ENCODE peak calls at places on chromosome 12, in seven cellular contexts. H is ACHN; O is AG20443; A is activated CD4-positive, alpha-beta T cell treated with anti-CD3 and anti-CD28 coated beads, Interleukin-2, amount 10 ng/mL, durations not matched to agents 7 days and 5 days; E is A549; S is memory B cell; K is NCI-H1105. F is an unnamed sample.
A peak's percentile ranks its signal among the peaks of the same experiment; 100 is the strongest.

GRCh38 chr12:34401659-34402227 is 379.4 kb downstream of the ALG10 start:
- DNase-seq in A (no peak), S (no peak), E (no peak), K (no peak), H (no peak), O (peak; percentile 1), F (no peak)

GRCh38 chr12:47222960-47223847 is 143.4 kb upstream of the AMIGO2 start:
- DNase-seq in S (no peak), E (peak; percentile 96), H (no peak), A (no peak), K (no peak), O (no peak), F (no peak)

GRCh38 chr12:124359671-124360581 is 65.0 kb downstream of the RFLNA start:
- DNase-seq in H (no peak), A (no peak), E (no peak), S (no peak), K (no peak), O (no peak), F (no peak)

GRCh38 chr12:12673296-12673695 is 22.7 kb downstream of the GPR19 start:
- DNase-seq in H (no peak), S (no peak), A (no peak), K (no peak), O (no peak), E (no peak), F (no peak)

GRCh38 chr12:14111230-14111865 is 129.9 kb upstream of the GRIN2B start:
- DNase-seq in K (no peak), S (peak; percentile 62), H (peak; percentile 15), E (peak; percentile 39), A (peak; percentile 7), O (no peak), F (no peak)

GRCh38 chr12:3820122-3820521 is 53.1 kb downstream of the PARP11 start:
- DNase-seq in O (peak; percentile 30), S (no peak), K (no peak), H (peak; percentile 56), A (no peak), E (peak; percentile 10), F (no peak)

GRCh38 chr12:118061876-118062791 is 1.2 kb upstream of the WSB2 start:
- DNase-seq in K (peak; percentile 54), A (peak; percentile 13), O (peak; percentile 80), H (peak; percentile 81), S (no peak), E (peak; percentile 74), F (no peak)

GRCh38 chr12:124551268-124552144 is 15.9 kb downstream of the NCOR2 start:
- DNase-seq in E (no peak), A (no peak), O (no peak), S (no peak), H (no peak), K (peak; percentile 86), F (no peak)

GRCh38 chr12:25052191-25053020 is 103.5 kb upstream of the BCAT1 start:
- DNase-seq in A (peak; percentile 71), E (no peak), O (no peak), K (no peak), H (no peak), S (peak; percentile 74), F (peak; percentile 15)

GRCh38 chr12:95182868-95183415 is 34.3 kb downstream of the FGD6 start:
- DNase-seq in O (peak; percentile 67), H (peak; percentile 62), A (no peak), E (peak; percentile 79), S (no peak), K (no peak), F (no peak)

GRCh38 chr12:122168492-122168891 is 5.5 kb downstream of the IL31 start:
- DNase-seq in E (no peak), O (no peak), S (no peak), H (no peak), A (no peak), K (no peak), F (no peak)

GRCh38 chr12:124761876-124762275 is 101.8 kb downstream of the SCARB1 start:
- DNase-seq in H (no peak), E (peak; percentile 43), S (no peak), K (no peak), O (no peak), A (no peak), F (no peak)

GRCh38 chr12:48454675-48455074 is 17.7 kb upstream of the ANP32D start:
- DNase-seq in E (peak; percentile 50), O (peak; percentile 37), A (no peak), S (no peak), H (peak; percentile 41), K (no peak), F (no peak)

GRCh38 chr12:89980236-89980635 is 271.6 kb upstream of the ATP2B1 start:
- DNase-seq in O (peak; percentile 59), A (no peak), S (no peak), H (no peak), E (peak; percentile 17), K (no peak), F (no peak)

GRCh38 chr12:96108321-96108720 is 72.9 kb upstream of the LTA4H start:
- DNase-seq in O (no peak), K (no peak), H (no peak), S (no peak), E (peak; percentile 23), A (peak; percentile 53), F (peak; percentile 5)

GRCh38 chr12:131637986-131638385 is 72.9 kb upstream of the SFSWAP start:
- DNase-seq in E (no peak), H (no peak), A (no peak), K (no peak), S (no peak), O (no peak), F (no peak)

GRCh38 chr12:4269279-4269991 is 4.1 kb upstream of the CCND2 start:
- DNase-seq in K (peak; percentile 63), E (no peak), H (peak; percentile 80), O (no peak), A (peak; percentile 95), S (peak; percentile 87), F (peak; percentile 93)

GRCh38 chr12:42440608-42441007 is 114.6 kb downstream of the PPHLN1 start:
- DNase-seq in H (no peak), A (no peak), O (no peak), S (no peak), K (no peak), E (no peak), F (no peak)

GRCh38 chr12:53599579-53599978 is 26.6 kb downstream of the ATF7 start:
- DNase-seq in K (no peak), S (no peak), H (peak; percentile 27), E (no peak), A (no peak), O (no peak), F (no peak)

GRCh38 chr12:10115311-10115710 is 14.7 kb downstream of the CLEC7A start:
- DNase-seq in E (no peak), S (no peak), K (no peak), O (no peak), H (no peak), A (no peak), F (no peak)

GRCh38 chr12:92133166-92133565 is 12.5 kb downstream of the BTG1 start:
- DNase-seq in K (no peak), S (no peak), E (no peak), O (no peak), A (peak; percentile 17), H (no peak), F (no peak)

GRCh38 chr12:107400686-107401447 is 284.7 kb upstream of the PWP1 start:
- DNase-seq in S (no peak), H (no peak), A (no peak), K (peak; percentile 48), O (peak; percentile 45), E (peak; percentile 47), F (no peak)

GRCh38 chr12:49189731-49190314 is 943 bp upstream of the TUBA1A start:
- DNase-seq in E (no peak), K (no peak), O (no peak), H (no peak), S (no peak), A (no peak), F (no peak)

GRCh38 chr12:95548056-95548538 is 3.2 kb downstream of the USP44 start:
- DNase-seq in E (no peak), H (peak; percentile 51), K (peak; percentile 37), O (peak; percentile 58), A (peak; percentile 18), S (no peak), F (peak; percentile 11)

GRCh38 chr12:55396326-55396725 is 4.0 kb upstream of the OR6C65 start:
- DNase-seq in K (no peak), E (no peak), H (no peak), O (no peak), S (no peak), A (no peak), F (no peak)

GRCh38 chr12:50059440-50060119 is 2.2 kb downstream of the ASIC1 start:
- DNase-seq in H (no peak), A (peak; percentile 71), K (no peak), O (no peak), S (no peak), E (no peak), F (no peak)

GRCh38 chr12:6899837-6900519 is 4.6 kb upstream of the LRRC23 start:
- DNase-seq in O (no peak), S (no peak), E (peak; percentile 62), H (no peak), K (no peak), A (no peak), F (no peak)

GRCh38 chr12:49264466-49264872 is 413 bp upstream of the TUBA1C start:
- DNase-seq in O (peak; percentile 68), E (no peak), S (peak; percentile 30), A (no peak), K (no peak), H (peak; percentile 76), F (peak; percentile 44)

GRCh38 chr12:58503731-58504520 is 416.4 kb downstream of the LRIG3 start:
- DNase-seq in A (no peak), S (no peak), O (no peak), H (no peak), E (peak; percentile 20), K (peak; percentile 85), F (no peak)